ENCODE peak calls at places on chromosomes 2 and 18, in six cellular contexts. S is heart right ventricle, N is kidney, M is astrocyte, W is tibial artery, R is right cardiac atrium. K is an unnamed sample. For H3K4me1, the result is how much of the 10 kb centered on the place peaks cover.

GRCh38 chr2:107712857-107713256 is 113.8 kb upstream of the RGPD4 start:
- DNase-seq in S (no peak), R (no peak), W (no peak), M (no peak), N (no peak), K (no peak)

GRCh38 chr2:162768646-162769045 is 69.9 kb downstream of the KCNH7 start:
- DNase-seq in M (no peak), R (no peak), S (no peak), N (no peak), W (no peak), K (no peak)

GRCh38 chr18:74631242-74632087 is 33.8 kb downstream of the ZNF407 start:
- DNase-seq in M (peak), R (no peak), N (no peak), S (no peak), W (no peak), K (no peak)

GRCh38 chr2:117828870-117829269 is 14.4 kb downstream of the DDX18 start:
- DNase-seq in N (no peak), M (no peak), S (no peak), R (no peak), W (no peak), K (no peak)

GRCh38 chr2:146540271-146540932 is 1304.4 kb upstream of the ACVR2A start:
- DNase-seq in N (no peak), W (no peak), S (no peak), R (no peak), M (no peak), K (no peak)

GRCh38 chr18:24727685-24728084 is 267.2 kb downstream of the HRH4 start:
- DNase-seq in W (no peak), R (no peak), N (no peak), M (no peak), S (no peak), K (no peak)

GRCh38 chr2:31581124-31581795 is 522 bp upstream of the SRD5A2 start:
- DNase-seq in N (no peak), W (no peak), M (no peak), S (no peak), R (peak), K (no peak)

GRCh38 chr2:217437289-217437688 is 565.5 kb downstream of the TNS1 start:
- DNase-seq in W (peak), S (peak), R (peak), M (no peak), N (peak), K (no peak)

GRCh38 chr18:2529154-2529553 is 42.2 kb downstream of the METTL4 start:
- DNase-seq in R (no peak), N (no peak), M (peak), W (no peak), S (no peak), K (no peak)

GRCh38 chr2:45134726-45135125 is 125.5 kb upstream of the SIX2 start:
- DNase-seq in R (no peak), M (no peak), W (peak), S (no peak), N (no peak), K (no peak)

GRCh38 chr2:111100765-111101162 is 19.9 kb upstream of the BCL2L11 start:
- DNase-seq in R (no peak), M (no peak), W (no peak), N (no peak), S (no peak), K (no peak)

GRCh38 chr2:146678516-146678915 is 1166.3 kb upstream of the ACVR2A start:
- DNase-seq in W (no peak), M (no peak), R (no peak), S (no peak), N (no peak), K (no peak)

GRCh38 chr2:101837354-101837753 is 139.8 kb downstream of the MAP4K4 start:
- DNase-seq in R (no peak), S (no peak), W (no peak), M (no peak), N (no peak), K (no peak)

GRCh38 chr2:72361516-72361915 is 213.9 kb upstream of the CYP26B1 start:
- DNase-seq in S (no peak), R (no peak), W (no peak), M (no peak), N (no peak), K (no peak)

GRCh38 chr2:230694241-230694640 is 18.4 kb upstream of the CAB39 start:
- DNase-seq in R (no peak), N (no peak), M (no peak), W (no peak), S (no peak), K (no peak)

GRCh38 chr2:241607162-241607885 is 29.6 kb downstream of the THAP4 start:
- DNase-seq in N (no peak), S (no peak), W (no peak), M (no peak), R (no peak), K (no peak)

GRCh38 chr2:118667366-118667765 is 180.1 kb downstream of the EN1 start:
- DNase-seq in S (no peak), M (peak), R (no peak), W (no peak), N (no peak), K (no peak)

GRCh38 chr2:54665436-54665856 is 58.0 kb upstream of the EML6 start:
- DNase-seq in S (no peak), W (no peak), R (no peak), N (no peak), M (no peak), K (no peak)

GRCh38 chr2:55408946-55409868 is 10.4 kb downstream of the CCDC88A start:
- DNase-seq in S (no peak), N (no peak), W (no peak), M (peak), R (no peak), K (no peak)

GRCh38 chr18:68362907-68363306 is 352.0 kb downstream of the TMX3 start:
- DNase-seq in W (no peak), S (no peak), M (no peak), N (no peak), R (peak), K (no peak)

GRCh38 chr18:76488190-76488589 is 6.9 kb downstream of the ZNF516 start:
- DNase-seq in N (no peak), M (peak), W (no peak), R (peak), S (no peak), K (no peak)

GRCh38 chr2:227576110-227576509 is 22.6 kb upstream of the SCYGR2 start:
- DNase-seq in M (no peak), R (no peak), W (no peak), S (no peak), N (no peak), K (no peak)

GRCh38 chr2:46306320-46306719 is 9.1 kb downstream of the EPAS1 start:
- DNase-seq in W (no peak), S (no peak), N (no peak), M (peak), R (no peak), K (no peak)

GRCh38 chr2:159195719-159196118 is 90.8 kb downstream of the WDSUB1 start:
- DNase-seq in W (no peak), N (no peak), R (peak), S (peak), M (no peak), K (no peak)

GRCh38 chr2:146246734-146247523 is 1597.9 kb upstream of the ACVR2A start:
- DNase-seq in S (no peak), M (peak), W (no peak), R (no peak), N (no peak), K (no peak)

GRCh38 chr2:235235977-235236767 is 257.7 kb upstream of the AGAP1 start:
- DNase-seq in S (no peak), N (no peak), R (no peak), W (no peak), M (peak), K (no peak)

GRCh38 chr2:1833046-1833445 is 88.7 kb upstream of the PXDN start:
- DNase-seq in M (no peak), W (no peak), N (peak), R (no peak), S (no peak), K (no peak)

GRCh38 chr2:27020337-27020948 is 12.3 kb upstream of the TMEM214 start:
- DNase-seq in R (peak), W (no peak), N (peak), S (peak), M (no peak), K (no peak)

GRCh38 chr2:27016801-27017325 is 15.9 kb upstream of the TMEM214 start:
- DNase-seq in N (no peak), S (peak), W (no peak), R (peak), M (peak), K (peak)

GRCh38 chr2:27019459-27020336 is 13.1 kb upstream of the TMEM214 start:
- DNase-seq in S (no peak), M (no peak), N (no peak), R (no peak), W (no peak), K (no peak)

GRCh38 chr2:27021253-27021801 is 11.4 kb upstream of the TMEM214 start:
- DNase-seq in S (no peak), R (no peak), M (peak), N (no peak), W (no peak), K (no peak)

GRCh38 chr2:27018142-27018541 is 14.6 kb upstream of the TMEM214 start:
- DNase-seq in W (no peak), N (no peak), S (peak), M (no peak), R (no peak), K (no peak)
- H3K4me1 ChIP-seq in W (under half), N (under half), S (under half), M (under half), R (under half), K (under half)

GRCh38 chr2:84083984-84084383 is 375.1 kb downstream of the SUCLG1 start:
- DNase-seq in N (no peak), S (no peak), M (no peak), W (no peak), R (no peak), K (no peak)
- H3K4me1 ChIP-seq in N (under half), S (under half), M (under half), W (under half), R (under half), K (under half)

DNA sequence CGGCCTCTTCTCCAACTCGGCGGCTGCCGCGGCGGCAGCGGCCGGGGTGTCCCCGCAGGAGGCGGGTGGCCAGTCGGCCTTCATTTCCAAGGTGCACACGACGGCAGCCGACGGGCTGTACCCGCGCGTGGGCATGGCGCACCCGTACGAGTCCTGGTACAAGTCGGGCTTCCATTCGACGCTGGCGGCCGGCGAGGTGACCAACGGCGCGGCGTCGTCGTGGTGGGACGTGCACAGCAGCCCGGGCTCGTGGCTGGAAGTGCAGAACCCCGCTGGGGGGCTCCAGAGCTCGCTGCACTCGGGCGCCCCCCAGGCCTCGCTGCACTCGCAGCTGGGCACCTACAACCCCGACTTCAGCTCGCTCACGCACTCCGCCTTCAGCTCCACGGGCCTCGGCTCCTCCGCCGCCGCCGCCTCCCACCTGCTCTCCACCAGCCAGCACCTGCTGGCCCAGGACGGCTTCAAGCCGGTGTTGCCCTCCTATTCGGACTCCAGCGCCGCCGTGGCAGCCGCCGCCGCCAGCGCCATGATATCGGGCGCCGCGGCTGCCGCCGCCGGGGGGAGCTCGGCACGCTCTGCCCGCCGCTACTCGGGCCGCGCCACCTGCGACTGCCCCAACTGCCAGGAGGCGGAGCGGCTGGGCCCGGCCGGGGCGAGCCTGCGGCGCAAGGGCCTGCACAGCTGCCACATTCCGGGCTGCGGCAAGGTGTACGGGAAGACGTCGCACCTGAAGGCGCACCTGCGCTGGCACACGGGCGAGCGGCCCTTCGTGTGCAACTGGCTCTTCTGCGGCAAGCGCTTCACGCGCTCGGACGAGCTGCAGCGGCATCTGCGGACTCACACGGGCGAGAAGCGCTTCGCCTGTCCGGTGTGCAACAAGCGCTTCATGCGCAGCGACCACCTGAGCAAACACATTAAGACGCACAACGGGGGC is 1.9 kb downstream of the SP9 start:
- DNase-seq in N (peak), R (no peak), S (no peak), M (no peak), W (no peak), K (peak)
- H3K4me1 ChIP-seq in N (under half), R (under half), S (under half), M (under half), W (under half), K (half or more)

GRCh38 chr2:160221391-160222276 is 21.6 kb upstream of the ITGB6 start:
- DNase-seq in N (peak), R (peak), M (peak), W (no peak), S (peak), K (peak)
- H3K4me1 ChIP-seq in N (under half), R (under half), M (under half), W (under half), S (under half), K (under half)